ENCODE peak calls at places on chromosome 20, in five cellular contexts. Z is aorta, G is GM23248, L is spleen, J is transverse colon. B is an unnamed sample.

GRCh38 chr20:36855241-36855657 is 20.7 kb upstream of the TLDC2 start:
- DNase-seq in Z (no peak), L (no peak), G (peak; percentile 54), J (no peak), B (no peak)

GRCh38 chr20:16438100-16438499 is 135.1 kb downstream of the KIF16B start:
- DNase-seq in L (no peak), G (no peak), Z (no peak), J (no peak), B (no peak)

GRCh38 chr20:25453035-25453810 is 45.8 kb downstream of the GINS1 start:
- DNase-seq in J (no peak), L (peak; percentile 40), Z (no peak), G (peak; percentile 3), B (no peak)

GRCh38 chr20:20864346-20865096 is 152.1 kb upstream of the RALGAPA2 start:
- DNase-seq in Z (no peak), J (no peak), G (peak; percentile 13), L (no peak), B (no peak)

GRCh38 chr20:3473944-3474343 is 3.1 kb downstream of the ATRN start:
- DNase-seq in L (no peak), G (no peak), Z (no peak), J (no peak), B (no peak)

GRCh38 chr20:5844063-5844681 is 94.0 kb downstream of the SHLD1 start:
- DNase-seq in J (no peak), L (no peak), Z (no peak), G (peak; percentile 67), B (no peak)

GRCh38 chr20:46222521-46223007 is 85.7 kb downstream of the CDH22 start:
- DNase-seq in Z (no peak), L (no peak), J (no peak), G (no peak), B (no peak)

GRCh38 chr20:46978871-46979536 is 84.4 kb downstream of the EYA2 start:
- DNase-seq in G (no peak), L (no peak), J (no peak), Z (no peak), B (no peak)

GRCh38 chr20:62852196-62852595 is 9.4 kb downstream of the TCFL5 start:
- DNase-seq in J (no peak), G (no peak), L (no peak), Z (peak; percentile 53), B (no peak)

GRCh38 chr20:289693-290080 is 863 bp downstream of the C20orf96 start:
- DNase-seq in Z (no peak), G (peak; percentile 23), L (no peak), J (no peak), B (no peak)

GRCh38 chr20:23061713-23062561 is 12.5 kb upstream of the THBD start:
- DNase-seq in Z (peak; percentile 81), J (peak; percentile 17), G (peak; percentile 91), L (no peak), B (no peak)

GRCh38 chr20:52124821-52125220 is 66.8 kb downstream of the ZFP64 start:
- DNase-seq in G (no peak), J (no peak), L (no peak), Z (no peak), B (no peak)

GRCh38 chr20:42895062-42895461 is 294.6 kb downstream of the PTPRT start:
- DNase-seq in J (no peak), G (no peak), L (no peak), Z (no peak), B (no peak)

GRCh38 chr20:33433465-33433864 is 10.1 kb downstream of the SNTA1 start:
- DNase-seq in L (no peak), G (peak; percentile 58), Z (peak; percentile 90), J (no peak), B (no peak)

GRCh38 chr20:48448601-48449384 is 379.0 kb downstream of the PREX1 start:
- DNase-seq in L (no peak), G (no peak), Z (no peak), J (no peak), B (no peak)

GRCh38 chr20:34703061-34703572 is 1.0 kb upstream of the TP53INP2 start:
- DNase-seq in G (no peak), Z (no peak), L (no peak), J (no peak), B (no peak)

GRCh38 chr20:62066339-62066982 is 780 bp upstream of the TAF4 start:
- DNase-seq in J (peak; percentile 67), Z (no peak), L (peak; percentile 91), G (peak; percentile 66), B (peak; percentile 63)

GRCh38 chr20:54794874-54795273 is 319.5 kb downstream of the DOK5 start:
- DNase-seq in L (no peak), Z (no peak), J (no peak), G (no peak), B (no peak)

GRCh38 chr20:22949710-22950109 is 85.4 kb upstream of the SSTR4 start:
- DNase-seq in Z (no peak), G (no peak), J (no peak), L (no peak), B (no peak)

GRCh38 chr20:13105864-13106457 is 97.2 kb downstream of the SPTLC3 start:
- DNase-seq in J (no peak), G (peak; percentile 64), Z (no peak), L (no peak), B (no peak)

GRCh38 chr20:57701651-57702050 is 8.2 kb downstream of the PMEPA1 start:
- DNase-seq in G (no peak), J (no peak), L (no peak), Z (no peak), B (no peak)

GRCh38 chr20:47453167-47453782 is 48.4 kb upstream of the NCOA3 start:
- DNase-seq in J (peak; percentile 40), Z (no peak), G (peak; percentile 90), L (no peak), B (no peak)

GRCh38 chr20:51366155-51366886 is 176.2 kb downstream of the NFATC2 start:
- DNase-seq in J (peak; percentile 41), L (peak; percentile 41), Z (peak; percentile 95), G (peak; percentile 100), B (no peak)

GRCh38 chr20:58720890-58721289 is 28.3 kb downstream of the NPEPL1 start:
- DNase-seq in Z (peak; percentile 19), J (no peak), G (no peak), L (peak; percentile 32), B (no peak)

GRCh38 chr20:58718121-58718563 is 25.5 kb downstream of the NPEPL1 start:
- DNase-seq in J (peak; percentile 4), G (no peak), L (peak; percentile 69), Z (peak; percentile 68), B (peak; percentile 49)

GRCh38 chr20:58719258-58719657 is 26.7 kb downstream of the NPEPL1 start:
- DNase-seq in J (peak; percentile 4), G (no peak), L (peak; percentile 55), Z (peak; percentile 48), B (no peak)

GRCh38 chr20:58718729-58719128 is 26.1 kb downstream of the NPEPL1 start:
- DNase-seq in G (no peak), L (peak; percentile 54), J (peak; percentile 3), Z (peak; percentile 65), B (peak; percentile 32)

DNA sequence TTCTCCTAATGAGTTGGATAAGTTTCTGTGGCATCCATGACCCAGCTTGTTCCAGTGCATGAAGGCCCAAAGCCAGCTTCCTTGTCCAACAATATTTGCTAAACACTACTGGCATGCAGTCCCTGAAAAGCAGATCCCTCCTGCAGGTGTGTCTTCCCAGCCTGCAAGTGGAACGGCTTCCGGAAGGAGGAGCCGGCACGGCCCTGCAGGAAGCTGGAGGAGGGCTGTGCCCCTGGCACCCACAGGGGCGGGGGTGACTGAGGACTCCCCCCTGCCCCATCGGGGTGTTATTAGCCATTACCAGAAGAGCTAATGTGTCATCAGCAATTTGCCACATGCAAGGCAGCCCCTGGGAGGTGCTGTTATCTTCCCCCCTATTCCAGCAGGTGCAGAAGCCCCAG is 27.4 kb downstream of the NPEPL1 start:
- DNase-seq in L (peak; percentile 59), Z (peak; percentile 33), G (no peak), J (peak; percentile 13), B (no peak)
- H3K27ac ChIP-seq in L (no peak overlapping the region), Z (no peak overlapping the region), G (no peak overlapping the region), J (no peak overlapping the region), B (no peak overlapping the region)

GRCh38 chr20:44552039-44552438 is 30.2 kb upstream of the SERINC3 start:
- DNase-seq in G (no peak), L (no peak), Z (no peak), J (no peak), B (no peak)
- H3K4me1 ChIP-seq in G (peaks cover 36% of the 10 kb centered on the region), L (no peaks in the 10 kb centered on the region), Z (no peaks in the 10 kb centered on the region), J (peaks cover 36% of the 10 kb centered on the region), B (no peaks in the 10 kb centered on the region)

DNA sequence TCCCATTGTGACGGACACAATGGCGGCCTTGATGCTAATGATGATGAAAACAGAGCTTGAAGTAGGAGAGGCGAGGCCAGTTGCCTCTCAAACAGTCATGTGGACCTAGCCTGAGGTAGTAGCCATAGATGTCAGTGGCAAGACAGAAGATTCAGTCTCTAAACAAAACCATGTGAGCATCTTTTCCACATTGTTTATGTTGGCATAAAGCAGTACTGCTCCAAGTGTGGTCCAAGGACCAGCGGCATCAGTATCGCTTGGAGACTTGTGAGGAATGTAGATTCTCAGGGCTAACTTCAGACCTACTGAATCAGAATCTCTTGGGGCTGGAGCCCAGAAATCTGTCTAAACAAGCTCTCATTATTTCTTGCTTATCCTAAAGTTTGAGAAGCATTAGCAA is 312.8 kb upstream of the JAG1 start:
- DNase-seq in Z (no peak), J (no peak), L (no peak), G (no peak), B (no peak)
- H3K27ac ChIP-seq in Z (no peak overlapping the region), J (no peak overlapping the region), L (no peak overlapping the region), G (no peak overlapping the region), B (no peak overlapping the region)

GRCh38 chr20:50115041-50115512 is 2.1 kb upstream of the UBE2V1 start:
- DNase-seq in J (no peak), L (no peak), G (no peak), Z (no peak), B (no peak)

GRCh38 chr20:50115591-50116367 is 2.8 kb upstream of the UBE2V1 start:
- DNase-seq in J (peak; percentile 98), Z (peak; percentile 99), G (peak; percentile 100), L (peak; percentile 98), B (peak; percentile 97)

GRCh38 chr20:50112512-50113419 is at the start of gene UBE2V1:
- DNase-seq in L (peak; percentile 98), G (peak; percentile 95), Z (peak; percentile 97), J (peak; percentile 92), B (peak; percentile 95)

GRCh38 chr20:50111829-50112495 is 988 bp downstream of the UBE2V1 start:
- DNase-seq in G (peak; percentile 34), J (no peak), Z (no peak), L (no peak), B (no peak)

DNA sequence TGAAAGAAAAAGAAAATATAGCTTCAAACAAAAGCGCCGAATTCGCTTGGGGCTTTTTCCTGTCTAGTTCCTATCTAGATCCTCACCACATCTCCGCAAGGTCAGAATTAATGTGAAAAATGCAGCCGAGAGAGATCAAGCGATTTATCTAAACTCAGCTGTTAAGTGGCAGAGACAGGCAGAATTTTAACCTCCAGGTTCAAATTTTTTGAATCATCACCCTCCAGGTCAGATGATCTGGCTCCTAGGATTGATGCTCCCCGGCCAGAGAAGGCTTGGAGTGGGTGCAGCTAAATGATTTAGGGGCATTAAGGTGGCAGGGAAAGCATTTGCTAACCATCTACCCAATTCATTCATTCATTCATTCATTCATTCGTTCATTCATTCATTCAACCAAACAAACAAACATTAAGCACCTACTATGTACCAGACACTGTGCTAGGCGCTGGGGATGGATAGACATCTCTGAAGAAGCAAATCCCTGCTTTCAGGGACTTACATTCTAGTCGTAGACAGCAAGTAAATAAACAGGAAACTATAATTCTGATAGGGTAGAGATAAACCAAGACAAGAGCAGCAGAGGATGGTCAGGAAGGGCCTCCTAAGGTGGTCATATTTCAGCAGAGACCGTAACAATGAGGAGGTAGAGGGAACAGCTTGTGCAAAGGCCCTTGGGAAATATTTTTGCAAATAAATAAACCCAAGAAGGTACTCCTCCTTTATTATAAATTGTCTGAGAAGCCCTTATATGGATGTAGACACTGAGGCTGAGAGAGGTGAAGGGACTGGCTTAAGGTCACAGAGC is 672 bp upstream of the UBE2V1 start:
- DNase-seq in Z (no peak), J (no peak), L (no peak), G (peak; percentile 60), B (no peak)
- H3K4me1 ChIP-seq in Z (no peaks in the 10 kb centered on the region), J (peaks cover 56% of the 10 kb centered on the region), L (peaks cover 68% of the 10 kb centered on the region), G (peaks cover 40% of the 10 kb centered on the region), B (no peaks in the 10 kb centered on the region)

B was measured in right lobe of liver.